ENCODE peak calls at places on chromosomes 5 and 9, in four cellular contexts. One of them, this sample, is unnamed.

GRCh38 chr5:20972419-20972925 is 984.5 kb upstream of the CDH18 start:
- DNase-seq in HFFc6: no peak
- DNase-seq in AG10803: no peak
- DNase-seq in GM13977: no peak
- DNase-seq in this sample: no peak

GRCh38 chr5:170693701-170694100 is 89.8 kb upstream of the GABRP start:
- DNase-seq in HFFc6: no peak
- DNase-seq in AG10803: no peak
- DNase-seq in GM13977: no peak
- DNase-seq in this sample: no peak

GRCh38 chr5:154523704-154524103 is 45.7 kb upstream of the HAND1 start:
- DNase-seq in AG10803: no peak
- DNase-seq in GM13977: no peak
- DNase-seq in HFFc6: peak
- DNase-seq in this sample: no peak

GRCh38 chr5:74767579-74767913 is 497 bp downstream of the NSA2 start:
- DNase-seq in AG10803: peak
- DNase-seq in GM13977: peak
- DNase-seq in HFFc6: peak
- DNase-seq in this sample: no peak

GRCh38 chr9:135890190-135890861 is 17.0 kb downstream of the CAMSAP1 start:
- DNase-seq in HFFc6: no peak
- DNase-seq in GM13977: no peak
- DNase-seq in AG10803: no peak
- DNase-seq in this sample: no peak

GRCh38 chr9:111375817-111376564 is 46.0 kb upstream of the OR2K2 start:
- DNase-seq in AG10803: peak
- DNase-seq in GM13977: no peak
- DNase-seq in HFFc6: no peak
- DNase-seq in this sample: no peak

GRCh38 chr5:140113180-140113698 is 670 bp upstream of the PURA start:
- DNase-seq in HFFc6: no peak
- DNase-seq in GM13977: peak
- DNase-seq in AG10803: no peak
- DNase-seq in this sample: no peak

GRCh38 chr5:7805379-7805778 is 45.6 kb downstream of the CFAP90 start:
- DNase-seq in HFFc6: no peak
- DNase-seq in AG10803: no peak
- DNase-seq in GM13977: no peak
- DNase-seq in this sample: no peak

GRCh38 chr5:176157656-176158055 is 80.6 kb upstream of the SIMC1 start:
- DNase-seq in HFFc6: peak
- DNase-seq in AG10803: peak
- DNase-seq in GM13977: no peak
- DNase-seq in this sample: no peak

GRCh38 chr5:170216262-170216864 is 16.4 kb upstream of the C5orf58 start:
- DNase-seq in AG10803: peak
- DNase-seq in HFFc6: peak
- DNase-seq in GM13977: no peak
- DNase-seq in this sample: no peak

GRCh38 chr5:140131967-140132409 is 6.3 kb downstream of the IGIP start:
- DNase-seq in GM13977: no peak
- DNase-seq in HFFc6: peak
- DNase-seq in AG10803: peak
- DNase-seq in this sample: no peak

GRCh38 chr9:84750152-84750865 is 80.8 kb downstream of the NTRK2 start:
- DNase-seq in HFFc6: peak
- DNase-seq in AG10803: no peak
- DNase-seq in GM13977: no peak
- DNase-seq in this sample: no peak

GRCh38 chr9:98897745-98898144 is 46.0 kb upstream of the COL15A1 start:
- DNase-seq in AG10803: no peak
- DNase-seq in HFFc6: no peak
- DNase-seq in GM13977: no peak
- DNase-seq in this sample: no peak

GRCh38 chr9:78905387-78905786 is 608.5 kb downstream of the PSAT1 start:
- DNase-seq in GM13977: no peak
- DNase-seq in AG10803: no peak
- DNase-seq in HFFc6: no peak
- DNase-seq in this sample: no peak

GRCh38 chr5:147446528-147446927 is 63.3 kb downstream of the DPYSL3 start:
- DNase-seq in HFFc6: no peak
- DNase-seq in AG10803: peak
- DNase-seq in GM13977: no peak
- DNase-seq in this sample: no peak

GRCh38 chr5:36443941-36444340 is 142.2 kb upstream of the RANBP3L start:
- DNase-seq in AG10803: no peak
- DNase-seq in HFFc6: no peak
- DNase-seq in GM13977: no peak
- DNase-seq in this sample: no peak

GRCh38 chr5:159441441-159441840 is 111.2 kb upstream of the IL12B start:
- DNase-seq in HFFc6: no peak
- DNase-seq in AG10803: no peak
- DNase-seq in GM13977: no peak
- DNase-seq in this sample: no peak

GRCh38 chr9:81408951-81409350 is 280.4 kb downstream of the TLE1 start:
- DNase-seq in AG10803: no peak
- DNase-seq in GM13977: no peak
- DNase-seq in HFFc6: no peak
- DNase-seq in this sample: no peak

GRCh38 chr9:115640887-115641286 is 512.7 kb upstream of the PAPPA start:
- DNase-seq in AG10803: peak
- DNase-seq in HFFc6: peak
- DNase-seq in GM13977: no peak
- DNase-seq in this sample: no peak

GRCh38 chr5:54909126-54909525 is 76.3 kb downstream of the ESM1 start:
- DNase-seq in AG10803: peak
- DNase-seq in HFFc6: peak
- DNase-seq in GM13977: no peak
- DNase-seq in this sample: no peak

GRCh38 chr5:150637245-150638052 is 3.0 kb upstream of the SYNPO start:
- DNase-seq in GM13977: no peak
- DNase-seq in AG10803: peak
- DNase-seq in HFFc6: peak
- DNase-seq in this sample: no peak

GRCh38 chr9:134641173-134641985 is at the start of gene COL5A1:
- DNase-seq in HFFc6: peak
- DNase-seq in AG10803: peak
- DNase-seq in GM13977: peak
- DNase-seq in this sample: peak

GRCh38 chr9:120868676-120869359 is 8.2 kb downstream of the PHF19 start:
- DNase-seq in HFFc6: peak
- DNase-seq in AG10803: peak
- DNase-seq in GM13977: peak
- DNase-seq in this sample: peak
- TF ChIP-seq CTCF in HFFc6: peak
- TF ChIP-seq CTCF in AG10803: peak
- TF ChIP-seq CTCF in GM13977: peak
- TF ChIP-seq CTCF in this sample: no peak

DNA sequence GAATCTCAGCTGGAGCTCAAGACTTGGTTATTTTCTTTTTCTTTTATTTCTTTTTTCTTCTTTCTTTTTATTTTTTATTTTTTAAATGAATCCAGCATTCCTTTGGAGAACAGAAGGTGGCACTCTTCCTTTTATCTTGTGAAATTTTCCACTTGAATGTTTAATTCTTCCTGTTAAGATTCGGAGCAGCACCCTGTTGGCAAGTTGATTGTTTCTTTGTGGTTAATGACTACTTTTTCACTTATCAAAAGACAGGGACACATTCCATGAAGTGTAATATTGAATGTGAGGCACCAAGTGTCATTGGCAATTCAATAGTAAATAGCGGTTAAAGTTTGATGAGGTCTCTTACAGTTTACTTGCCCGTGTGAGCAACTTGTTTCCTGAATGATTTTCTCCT is 240.5 kb upstream of the CHD1 start:
- DNase-seq in HFFc6: no peak
- DNase-seq in AG10803: no peak
- DNase-seq in GM13977: no peak
- DNase-seq in this sample: no peak
- TF ChIP-seq CTCF in HFFc6: peak
- TF ChIP-seq CTCF in AG10803: no peak
- TF ChIP-seq CTCF in GM13977: no peak
- TF ChIP-seq CTCF in this sample: no peak

DNA sequence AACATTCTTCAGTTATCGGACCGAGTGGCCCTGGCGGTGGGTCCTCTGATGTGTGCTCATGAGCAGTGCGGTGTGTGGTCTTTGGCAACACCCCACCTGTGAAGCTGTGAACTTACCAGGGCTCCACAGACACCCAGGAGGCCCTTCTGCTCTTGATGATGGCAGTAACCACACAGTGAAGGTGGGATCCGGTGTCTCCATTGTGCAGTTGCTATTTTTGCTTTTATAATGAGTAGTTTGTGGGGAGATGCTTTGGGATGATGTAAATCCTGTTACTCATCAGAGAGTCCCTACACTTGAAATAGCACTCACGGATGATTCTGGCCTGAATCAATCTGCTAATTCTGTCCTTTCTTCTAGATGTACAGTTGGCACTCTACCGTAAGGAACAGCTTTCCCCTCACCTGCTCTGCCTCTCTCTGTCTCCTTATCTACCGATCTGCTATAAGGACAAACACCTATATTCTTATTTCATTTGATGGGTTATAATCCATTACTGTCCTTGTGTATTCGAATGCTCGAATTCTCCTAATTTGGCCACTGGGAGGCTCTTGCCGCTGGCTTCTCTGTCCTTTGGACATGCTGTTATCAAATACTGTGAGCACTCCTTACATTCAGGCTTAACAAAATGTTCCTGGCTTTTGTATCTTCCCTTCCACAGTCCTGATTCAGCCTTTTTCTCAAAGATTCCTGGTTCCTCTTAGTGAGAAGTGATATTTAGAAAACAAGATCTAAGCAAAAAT is 20.2 kb downstream of the ATPSCKMT start:
- DNase-seq in AG10803: peak
- DNase-seq in HFFc6: peak
- DNase-seq in GM13977: no peak
- DNase-seq in this sample: no peak
- TF ChIP-seq CTCF in AG10803: peak
- TF ChIP-seq CTCF in HFFc6: peak
- TF ChIP-seq CTCF in GM13977: no peak
- TF ChIP-seq CTCF in this sample: no peak

GRCh38 chr9:933356-933755 is 43.1 kb upstream of the DMRT3 start:
- DNase-seq in HFFc6: no peak
- DNase-seq in AG10803: no peak
- DNase-seq in GM13977: no peak
- DNase-seq in this sample: no peak

GRCh38 chr9:922731-923130 is 53.7 kb upstream of the DMRT3 start:
- DNase-seq in HFFc6: no peak
- DNase-seq in AG10803: no peak
- DNase-seq in GM13977: no peak
- DNase-seq in this sample: no peak

GRCh38 chr9:926976-927375 is 49.5 kb upstream of the DMRT3 start:
- DNase-seq in HFFc6: no peak
- DNase-seq in AG10803: no peak
- DNase-seq in GM13977: no peak
- DNase-seq in this sample: no peak

GRCh38 chr9:929719-930118 is 46.7 kb upstream of the DMRT3 start:
- DNase-seq in HFFc6: no peak
- DNase-seq in GM13977: no peak
- DNase-seq in AG10803: no peak
- DNase-seq in this sample: no peak

GRCh38 chr9:928363-929042 is 48.0 kb upstream of the DMRT3 start:
- DNase-seq in GM13977: peak
- DNase-seq in HFFc6: no peak
- DNase-seq in AG10803: no peak
- DNase-seq in this sample: no peak
- TF ChIP-seq CTCF in GM13977: peak
- TF ChIP-seq CTCF in HFFc6: peak
- TF ChIP-seq CTCF in AG10803: peak
- TF ChIP-seq CTCF in this sample: no peak

GRCh38 chr5:77867914-77868313 is 91.8 kb upstream of the TBCA start:
- DNase-seq in AG10803: no peak
- DNase-seq in HFFc6: no peak
- DNase-seq in GM13977: no peak
- DNase-seq in this sample: no peak
- TF ChIP-seq CTCF in AG10803: no peak
- TF ChIP-seq CTCF in HFFc6: no peak
- TF ChIP-seq CTCF in GM13977: no peak
- TF ChIP-seq CTCF in this sample: no peak

DNA sequence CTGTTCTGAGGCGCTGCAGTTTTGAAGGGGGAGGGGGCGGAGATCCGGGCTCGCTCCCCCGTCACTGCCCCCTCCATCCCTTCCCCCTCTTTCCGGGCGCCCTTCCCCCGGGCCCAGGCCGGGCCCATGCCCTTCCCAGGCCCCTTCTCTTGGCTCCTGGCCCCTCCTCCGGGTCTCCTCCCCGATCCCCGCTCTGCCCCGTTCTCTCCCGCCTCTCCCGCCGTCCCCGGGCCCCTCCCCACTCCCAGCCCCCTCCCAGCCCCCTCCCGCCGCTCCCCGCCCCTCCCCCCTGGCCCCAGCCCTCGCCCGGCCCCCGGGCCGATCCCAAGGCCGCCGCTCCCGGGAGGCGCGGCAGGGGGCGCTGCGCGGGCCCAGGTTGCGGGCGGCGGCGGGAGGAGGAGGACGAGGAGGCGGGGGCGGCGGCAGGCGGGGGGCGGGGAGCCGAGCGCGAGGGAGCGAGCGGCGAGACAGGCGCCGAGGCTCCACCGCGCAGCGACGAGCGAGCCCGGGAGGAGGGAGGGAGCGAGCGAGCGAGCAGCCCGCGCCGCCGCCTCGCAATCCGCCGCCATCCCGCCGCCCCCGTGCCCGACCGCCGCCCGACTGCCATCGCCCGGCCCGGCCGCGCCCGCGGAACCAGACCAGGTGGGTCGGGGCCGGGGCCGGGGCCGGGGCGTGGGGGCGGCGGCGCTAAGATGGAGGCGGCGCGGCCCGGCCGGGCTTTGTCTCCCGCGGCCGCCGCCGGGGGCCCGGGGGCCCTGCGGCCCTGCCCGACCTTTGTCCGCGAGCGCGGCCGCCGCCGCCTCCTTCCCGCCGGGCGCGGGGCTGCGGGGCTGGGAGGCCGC is at the start of gene PRRC2B:
- DNase-seq in HFFc6: peak
- DNase-seq in GM13977: peak
- DNase-seq in AG10803: peak
- DNase-seq in this sample: peak
- TF ChIP-seq CTCF in HFFc6: peak
- TF ChIP-seq CTCF in GM13977: peak
- TF ChIP-seq CTCF in AG10803: no peak
- TF ChIP-seq CTCF in this sample: no peak